ENCODE peak calls at places on chromosomes 5 and 9, in ten cellular contexts. N is RWPE1, G is brain microvascular endothelial cell, S is BE2C, R is fibroblast of lung, Y is tibial nerve, O is breast epithelium, T is H1, F is lower leg skin, D is cardiac muscle cell. I is an unnamed sample.

GRCh38 chr5:65479527-65479926 is 2.2 kb downstream of the ADAMTS6 start:
- DNase-seq in F (no peak), G (no peak), Y (no peak), D (no peak), O (no peak), S (no peak), T (no peak), N (no peak), R (no peak), I (no peak)

GRCh38 chr5:179343021-179343781 is 2.1 kb downstream of the ADAMTS2 start:
- DNase-seq in T (no peak), R (no peak), S (no peak), G (no peak), N (no peak), F (no peak), D (no peak), Y (no peak), O (no peak), I (no peak)

GRCh38 chr9:126791406-126792230 is 13.2 kb upstream of the ZBTB43 start:
- DNase-seq in G (peak; percentile 96), Y (no peak), T (no peak), O (peak; percentile 27), F (peak; percentile 75), D (no peak), N (peak; percentile 94), R (peak; percentile 66), S (no peak), I (no peak)

GRCh38 chr5:87361031-87361443 is 51.7 kb downstream of the CCNH start:
- DNase-seq in S (no peak), Y (no peak), D (no peak), N (no peak), T (no peak), G (no peak), R (peak; percentile 84), O (no peak), F (no peak), I (no peak)

GRCh38 chr9:37262410-37262809 is 142.0 kb downstream of the ZCCHC7 start:
- DNase-seq in O (no peak), R (peak; percentile 65), N (no peak), Y (no peak), S (peak; percentile 51), D (peak; percentile 35), G (peak; percentile 25), T (no peak), F (no peak), I (no peak)

GRCh38 chr9:116594552-116594951 is 92.6 kb upstream of the TRIM32 start:
- DNase-seq in Y (no peak), S (no peak), T (no peak), D (no peak), G (peak; percentile 90), N (peak; percentile 33), O (no peak), R (peak; percentile 69), F (no peak), I (no peak)

GRCh38 chr5:132207783-132208182 is 19.9 kb downstream of the P4HA2 start:
- DNase-seq in F (peak; percentile 43), N (no peak), T (no peak), G (no peak), S (no peak), Y (no peak), R (no peak), D (no peak), O (no peak), I (no peak)

GRCh38 chr9:4118666-4119065 is 181.2 kb downstream of the GLIS3 start:
- DNase-seq in O (no peak), F (no peak), S (no peak), D (no peak), G (no peak), R (peak; percentile 39), Y (no peak), N (no peak), T (no peak), I (no peak)

GRCh38 chr5:4901890-4902289 is 238.2 kb upstream of the ADAMTS16 start:
- DNase-seq in N (no peak), O (no peak), Y (no peak), F (no peak), D (no peak), S (no peak), G (no peak), T (no peak), R (no peak), I (no peak)

GRCh38 chr5:170277953-170278352 is 19.6 kb downstream of the LCP2 start:
- DNase-seq in S (no peak), F (no peak), N (no peak), R (no peak), T (no peak), G (no peak), O (no peak), Y (no peak), D (no peak), I (no peak)

GRCh38 chr9:135506327-135507103 is 6.0 kb downstream of the MRPS2 start:
- DNase-seq in R (no peak), T (peak; percentile 58), D (no peak), O (no peak), S (no peak), F (no peak), N (no peak), G (no peak), Y (no peak), I (no peak)

GRCh38 chr5:6775595-6775994 is 62.4 kb downstream of the TENT4A start:
- DNase-seq in S (no peak), O (no peak), F (no peak), N (no peak), R (no peak), D (no peak), Y (no peak), G (no peak), T (no peak), I (no peak)

GRCh38 chr9:87193925-87194380 is 246.6 kb upstream of the GAS1 start:
- DNase-seq in S (no peak), T (no peak), R (peak; percentile 91), O (peak; percentile 27), F (no peak), Y (no peak), D (peak; percentile 36), G (peak; percentile 86), N (no peak), I (no peak)

GRCh38 chr9:136348691-136349090 is 14.9 kb downstream of the DNLZ start:
- DNase-seq in O (no peak), G (no peak), Y (no peak), N (no peak), F (no peak), T (no peak), R (no peak), S (peak; percentile 52), D (no peak), I (no peak)

GRCh38 chr9:138022121-138022741 is 144.6 kb downstream of the CACNA1B start:
- DNase-seq in F (peak; percentile 70), S (no peak), N (no peak), G (no peak), O (peak; percentile 15), D (peak; percentile 46), Y (no peak), R (no peak), T (peak; percentile 82), I (no peak)

GRCh38 chr5:50301756-50302155 is 139.3 kb downstream of the EMB start:
- DNase-seq in D (no peak), Y (no peak), F (no peak), T (no peak), R (no peak), G (no peak), N (peak; percentile 21), S (no peak), O (no peak), I (no peak)

GRCh38 chr5:74250304-74251102 is 390.0 kb downstream of the ENC1 start:
- DNase-seq in S (no peak), G (no peak), N (no peak), Y (no peak), O (no peak), D (no peak), T (no peak), F (no peak), R (no peak), I (no peak)

GRCh38 chr5:156240414-156240813 is 86.5 kb upstream of the SGCD start:
- DNase-seq in Y (no peak), D (no peak), S (no peak), R (no peak), T (no peak), F (no peak), G (no peak), O (no peak), N (no peak), I (no peak)

GRCh38 chr5:4879693-4880303 is 260.3 kb upstream of the ADAMTS16 start:
- DNase-seq in G (peak; percentile 85), F (peak; percentile 92), S (peak; percentile 79), N (peak; percentile 54), R (peak; percentile 60), Y (peak; percentile 79), O (peak; percentile 63), D (peak; percentile 74), T (peak; percentile 97), I (no peak)

DNA sequence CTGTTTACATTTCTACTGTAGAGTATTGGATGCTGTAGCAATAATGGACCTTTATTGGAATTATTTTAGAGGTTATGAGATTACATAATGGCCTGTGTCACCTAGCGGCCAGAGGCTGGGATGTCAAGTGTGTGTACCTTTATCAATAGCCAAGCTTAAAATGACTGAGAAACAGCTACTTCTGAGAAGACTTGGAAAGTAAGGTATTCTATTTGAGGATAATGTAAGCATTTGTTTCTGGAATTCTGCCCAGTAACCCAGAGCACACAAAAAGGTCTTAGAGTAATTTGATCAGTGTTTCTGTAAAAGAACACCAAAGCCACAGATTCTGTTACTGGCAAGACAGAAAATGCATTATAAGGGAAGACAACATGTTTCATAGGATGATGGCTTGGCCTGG is 116.8 kb downstream of the MACIR start:
- DNase-seq in S (no peak), D (no peak), F (no peak), T (no peak), R (peak; percentile 86), G (peak; percentile 31), Y (no peak), N (no peak), O (no peak), I (no peak)
- TF ChIP-seq CTCF in S (peak; percentile 24), D (no peak), F (no peak), T (peak; percentile 20), R (no peak), G (peak; percentile 36), Y (no peak), N (no peak), O (no peak), I (no peak)

GRCh38 chr5:119451561-119451960 is 736 bp upstream of the HSD17B4 start:
- DNase-seq in O (no peak), T (peak; percentile 52), S (no peak), F (no peak), R (no peak), D (no peak), N (no peak), Y (no peak), G (no peak), I (no peak)
- TF ChIP-seq CTCF in O (no peak), T (peak; percentile 70), S (peak; percentile 27), F (no peak), R (no peak), D (no peak), N (no peak), Y (no peak), G (peak; percentile 23), I (no peak)

GRCh38 chr9:85416720-85417119 is 325.0 kb downstream of the AGTPBP1 start:
- DNase-seq in O (no peak), N (no peak), F (no peak), R (no peak), D (no peak), Y (no peak), G (no peak), T (no peak), S (no peak), I (no peak)
- TF ChIP-seq CTCF in O (no peak), N (no peak), F (no peak), R (no peak), D (no peak), Y (no peak), G (no peak), T (no peak), S (no peak), I (no peak)

GRCh38 chr5:1134478-1134877 is 22.6 kb upstream of the SLC12A7 start:
- DNase-seq in T (no peak), Y (no peak), F (no peak), S (no peak), O (no peak), D (no peak), G (no peak), R (no peak), N (no peak), I (no peak)
- TF ChIP-seq CTCF in T (peak; percentile 34), Y (no peak), F (no peak), S (no peak), O (no peak), D (no peak), G (no peak), R (no peak), N (no peak), I (no peak)